ENCODE peak calls at places on chromosome 21, in five cellular contexts. One of them, this sample, is unnamed.

GRCh38 chr21:41895643-41896493 is 16.7 kb upstream of the PRDM15 start:
- DNase-seq in body of pancreas: no peak
- DNase-seq in activated CD8-positive, alpha-beta memory T cell treated with anti-CD3 and anti-CD28 coated beads for 1 hour: peak; percentile 30
- DNase-seq in kidney: no peak
- DNase-seq in ELR: no peak
- DNase-seq in this sample: no peak

GRCh38 chr21:43266534-43266933 is 97.7 kb downstream of the CRYAA start:
- DNase-seq in kidney: peak; percentile 9
- DNase-seq in activated CD8-positive, alpha-beta memory T cell treated with anti-CD3 and anti-CD28 coated beads for 1 hour: no peak
- DNase-seq in ELR: no peak
- DNase-seq in body of pancreas: no peak
- DNase-seq in this sample: peak; percentile 40

GRCh38 chr21:22314963-22315362 is 1316.8 kb downstream of the NCAM2 start:
- DNase-seq in activated CD8-positive, alpha-beta memory T cell treated with anti-CD3 and anti-CD28 coated beads for 1 hour: no peak
- DNase-seq in body of pancreas: no peak
- DNase-seq in ELR: no peak
- DNase-seq in kidney: no peak
- DNase-seq in this sample: no peak

GRCh38 chr21:37993071-37993470 is 76.8 kb upstream of the KCNJ6 start:
- DNase-seq in body of pancreas: no peak
- DNase-seq in ELR: no peak
- DNase-seq in kidney: no peak
- DNase-seq in activated CD8-positive, alpha-beta memory T cell treated with anti-CD3 and anti-CD28 coated beads for 1 hour: no peak
- DNase-seq in this sample: no peak

GRCh38 chr21:45727390-45727789 is 83.9 kb downstream of the PCBP3 start:
- DNase-seq in activated CD8-positive, alpha-beta memory T cell treated with anti-CD3 and anti-CD28 coated beads for 1 hour: no peak
- DNase-seq in kidney: no peak
- DNase-seq in ELR: no peak
- DNase-seq in body of pancreas: no peak
- DNase-seq in this sample: no peak

GRCh38 chr21:45845063-45845789 is 136.3 kb upstream of the COL6A1 start:
- DNase-seq in body of pancreas: no peak
- DNase-seq in activated CD8-positive, alpha-beta memory T cell treated with anti-CD3 and anti-CD28 coated beads for 1 hour: no peak
- DNase-seq in ELR: no peak
- DNase-seq in kidney: no peak
- DNase-seq in this sample: no peak

GRCh38 chr21:35428489-35428888 is 379.4 kb upstream of the RUNX1 start:
- DNase-seq in kidney: no peak
- DNase-seq in activated CD8-positive, alpha-beta memory T cell treated with anti-CD3 and anti-CD28 coated beads for 1 hour: no peak
- DNase-seq in body of pancreas: no peak
- DNase-seq in ELR: no peak
- DNase-seq in this sample: peak; percentile 31

GRCh38 chr21:44955803-44956175 is 16.0 kb downstream of the SLX9 start:
- DNase-seq in ELR: no peak
- DNase-seq in activated CD8-positive, alpha-beta memory T cell treated with anti-CD3 and anti-CD28 coated beads for 1 hour: no peak
- DNase-seq in body of pancreas: no peak
- DNase-seq in kidney: peak; percentile 62
- DNase-seq in this sample: no peak

GRCh38 chr21:15000076-15000475 is 64.7 kb downstream of the NRIP1 start:
- DNase-seq in activated CD8-positive, alpha-beta memory T cell treated with anti-CD3 and anti-CD28 coated beads for 1 hour: no peak
- DNase-seq in body of pancreas: no peak
- DNase-seq in kidney: no peak
- DNase-seq in ELR: peak; percentile 67
- DNase-seq in this sample: peak; percentile 44

GRCh38 chr21:39103689-39104088 is 79.6 kb downstream of the PSMG1 start:
- DNase-seq in activated CD8-positive, alpha-beta memory T cell treated with anti-CD3 and anti-CD28 coated beads for 1 hour: no peak
- DNase-seq in ELR: no peak
- DNase-seq in kidney: no peak
- DNase-seq in body of pancreas: no peak
- DNase-seq in this sample: peak; percentile 74

GRCh38 chr21:28719731-28720130 is 272.9 kb downstream of the LTN1 start:
- DNase-seq in activated CD8-positive, alpha-beta memory T cell treated with anti-CD3 and anti-CD28 coated beads for 1 hour: no peak
- DNase-seq in body of pancreas: no peak
- DNase-seq in kidney: no peak
- DNase-seq in ELR: peak; percentile 24
- DNase-seq in this sample: no peak

GRCh38 chr21:32022141-32022540 is 149.3 kb downstream of the HUNK start:
- DNase-seq in ELR: no peak
- DNase-seq in activated CD8-positive, alpha-beta memory T cell treated with anti-CD3 and anti-CD28 coated beads for 1 hour: no peak
- DNase-seq in kidney: no peak
- DNase-seq in body of pancreas: no peak
- DNase-seq in this sample: no peak